ENCODE peak calls at places on chromosomes 11 and 22, in nine cellular contexts. P, N, W, M, F, G, V, Y and X are unnamed samples.

GRCh38 chr11:134372536-134372935 is 39.5 kb downstream of the B3GAT1 start:
- DNase-seq in W (no peak), Y (no peak), N (no peak), P (no peak), V (peak; percentile 40), M (no peak), F (no peak), G (no peak), X (no peak)

GRCh38 chr22:44130076-44130711 is 50.5 kb upstream of the PARVG start:
- DNase-seq in F (no peak), V (peak; percentile 14), G (no peak), P (no peak), Y (no peak), N (no peak), M (no peak), W (no peak), X (no peak)

GRCh38 chr22:37659066-37659896 is 758 bp downstream of the PDXP start:
- DNase-seq in G (no peak), F (peak; percentile 48), P (peak; percentile 58), N (peak; percentile 85), Y (no peak), M (no peak), V (no peak), W (no peak), X (peak; percentile 82)

GRCh38 chr11:65183201-65183891 is 1.6 kb downstream of the CAPN1 start:
- DNase-seq in V (no peak), M (no peak), P (no peak), G (no peak), F (no peak), N (peak; percentile 44), Y (no peak), W (no peak), X (no peak)

GRCh38 chr11:28730336-28730735 is 622.1 kb downstream of the METTL15 start:
- DNase-seq in M (no peak), V (no peak), G (no peak), P (no peak), N (no peak), W (no peak), F (no peak), Y (no peak), X (no peak)

GRCh38 chr22:50192825-50193204 is 7.1 kb downstream of the TRABD start:
- DNase-seq in V (no peak), N (no peak), Y (no peak), W (no peak), F (no peak), G (no peak), P (no peak), M (no peak), X (no peak)

GRCh38 chr22:45212306-45212709 is 28.4 kb downstream of the KIAA0930 start:
- DNase-seq in F (peak; percentile 45), P (no peak), V (peak; percentile 90), W (peak; percentile 48), N (peak; percentile 53), M (peak; percentile 47), Y (peak; percentile 92), G (peak; percentile 74), X (peak; percentile 95)

GRCh38 chr11:120425527-120425926 is 86.0 kb upstream of the GRIK4 start:
- DNase-seq in Y (no peak), M (no peak), N (no peak), F (no peak), W (no peak), V (no peak), P (no peak), G (no peak), X (no peak)

GRCh38 chr22:29071261-29072045 is 1.4 kb upstream of the KREMEN1 start:
- DNase-seq in V (peak; percentile 80), Y (peak; percentile 36), M (no peak), W (peak; percentile 86), F (peak; percentile 75), G (no peak), N (peak; percentile 78), P (peak; percentile 61), X (no peak)

GRCh38 chr11:12399355-12399754 is 22.0 kb downstream of the PARVA start:
- DNase-seq in F (no peak), M (no peak), W (no peak), Y (no peak), V (no peak), P (no peak), N (no peak), G (no peak), X (no peak)

GRCh38 chr22:37849089-37849751 is at the start of gene EIF3L:
- DNase-seq in G (peak; percentile 46), M (peak; percentile 59), F (peak; percentile 86), W (peak; percentile 90), Y (peak; percentile 83), P (peak; percentile 94), V (peak; percentile 93), N (peak; percentile 93), X (peak; percentile 96)

GRCh38 chr11:134047586-134047999 is 21.3 kb upstream of the JAM3 start:
- DNase-seq in G (peak; percentile 86), Y (peak; percentile 95), V (peak; percentile 93), M (no peak), F (no peak), N (peak; percentile 67), P (peak; percentile 31), W (no peak), X (no peak)

DNA sequence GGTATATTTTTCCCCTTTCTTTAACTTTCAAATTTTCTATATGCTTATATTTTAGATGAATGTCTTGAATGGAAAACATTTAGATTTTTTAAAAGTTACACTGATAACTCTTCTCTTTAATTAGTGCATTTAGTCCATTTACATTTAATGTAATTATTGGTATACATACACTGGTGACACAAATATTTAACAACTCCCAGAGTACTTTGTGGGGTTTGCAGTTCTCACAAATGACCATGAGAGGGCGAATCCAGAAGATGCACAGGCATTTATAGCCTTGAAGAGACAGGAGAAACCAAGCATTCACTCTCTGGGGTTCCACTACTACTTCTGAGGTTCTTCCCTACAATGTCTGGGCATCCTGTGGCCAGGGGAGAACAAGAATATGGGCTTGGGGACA is 125.1 kb downstream of the TIMP3 start:
- DNase-seq in F (peak; percentile 29), W (peak; percentile 50), G (no peak), N (no peak), V (no peak), Y (peak; percentile 50), M (no peak), P (peak; percentile 54), X (no peak)
- TF ChIP-seq CTCF in F (peak; percentile 67), W (peak; percentile 67), G (peak; percentile 67), N (peak; percentile 53), V (peak; percentile 60), Y (peak; percentile 78), M (peak; percentile 52), P (peak; percentile 48), X (peak; percentile 47)

GRCh38 chr11:8067929-8068575 is 13.0 kb upstream of the TUB start:
- DNase-seq in N (no peak), V (peak; percentile 58), Y (no peak), M (no peak), W (no peak), F (no peak), G (no peak), P (no peak), X (no peak)

GRCh38 chr11:8068605-8069221 is 12.3 kb upstream of the TUB start:
- DNase-seq in F (no peak), W (no peak), P (no peak), M (peak; percentile 95), V (peak; percentile 73), Y (peak; percentile 96), G (no peak), N (no peak), X (no peak)

GRCh38 chr11:8069771-8070170 is 11.2 kb upstream of the TUB start:
- DNase-seq in W (no peak), G (no peak), M (no peak), P (no peak), F (no peak), V (peak; percentile 28), N (no peak), Y (no peak), X (no peak)

GRCh38 chr11:8071616-8072581 is 9.1 kb upstream of the TUB start:
- DNase-seq in M (no peak), P (no peak), W (peak; percentile 81), F (no peak), Y (no peak), V (peak; percentile 39), G (no peak), N (no peak), X (no peak)

GRCh38 chr11:8070417-8071101 is 10.5 kb upstream of the TUB start:
- DNase-seq in W (peak; percentile 45), Y (peak; percentile 75), M (no peak), N (no peak), G (no peak), F (no peak), P (peak; percentile 15), V (peak; percentile 44), X (no peak)
- TF ChIP-seq CTCF in W (peak; percentile 49), Y (peak; percentile 56), M (peak; percentile 48), N (no peak), G (peak; percentile 43), F (peak; percentile 34), P (peak; percentile 12), V (peak; percentile 22), X (peak; percentile 40)

GRCh38 chr11:101327908-101328307 is 198.3 kb upstream of the PGR start:
- DNase-seq in G (no peak), N (no peak), M (no peak), Y (peak; percentile 1), P (peak; percentile 62), W (no peak), V (no peak), F (no peak), X (no peak)

GRCh38 chr11:101321222-101321621 is 191.6 kb upstream of the PGR start:
- DNase-seq in G (no peak), N (no peak), W (peak; percentile 7), M (no peak), P (no peak), V (no peak), F (no peak), Y (no peak), X (no peak)

GRCh38 chr11:101326141-101326540 is 196.5 kb upstream of the PGR start:
- DNase-seq in W (no peak), G (no peak), F (no peak), V (no peak), N (no peak), M (no peak), P (no peak), Y (no peak), X (no peak)

DNA sequence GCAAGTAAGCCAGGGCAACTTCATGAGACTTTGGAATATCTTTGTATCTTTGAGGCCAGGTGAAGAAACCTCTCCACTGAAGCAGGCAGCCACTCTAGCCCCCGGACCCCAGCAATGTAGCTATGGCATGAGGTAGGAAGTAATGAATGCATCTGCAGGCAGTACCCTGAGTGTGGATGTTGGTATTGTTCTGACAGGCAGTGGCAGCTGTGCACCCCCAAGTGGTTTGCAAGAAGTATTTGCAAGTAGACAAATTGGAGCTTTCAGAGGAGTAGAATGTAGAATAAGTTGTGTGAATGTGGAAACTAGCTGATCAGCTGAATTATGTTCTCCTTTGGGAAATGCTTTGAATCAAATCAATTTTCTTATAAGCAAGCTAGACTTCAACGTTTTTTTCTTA is 194.4 kb upstream of the PGR start:
- DNase-seq in V (no peak), W (peak; percentile 34), M (no peak), Y (no peak), P (peak; percentile 19), N (no peak), F (no peak), G (no peak), X (no peak)
- TF ChIP-seq CTCF in V (no peak), W (peak; percentile 43), M (no peak), Y (no peak), P (no peak), N (no peak), F (no peak), G (no peak), X (no peak)

DNA sequence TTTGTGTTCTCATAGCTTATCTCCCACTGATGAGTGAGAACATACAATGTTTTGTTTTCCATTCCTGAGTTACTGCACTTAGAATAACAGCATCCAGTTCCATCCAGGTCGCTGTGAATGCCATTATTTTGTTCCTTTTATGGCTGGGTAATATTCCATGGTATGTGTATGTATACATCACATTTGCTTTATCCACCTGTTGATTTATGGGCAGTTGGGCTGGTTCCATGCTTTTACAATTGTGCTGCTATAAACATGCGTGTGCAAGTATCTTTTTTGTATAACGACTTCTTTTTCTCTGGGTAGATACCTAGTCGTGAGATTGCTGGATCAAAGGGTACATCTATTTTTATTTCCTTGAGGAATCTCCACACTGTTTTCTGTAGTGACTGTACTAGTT is 74.8 kb downstream of the ZNF280B start:
- DNase-seq in F (no peak), M (no peak), V (no peak), P (no peak), Y (no peak), G (no peak), N (no peak), W (no peak), X (no peak)
- TF ChIP-seq CTCF in F (no peak), M (no peak), V (no peak), P (no peak), Y (no peak), G (no peak), N (no peak), W (no peak), X (no peak)